ENCODE peak calls at places on chromosomes 5 and 9, in five cellular contexts. P is right lobe of liver, Q is gastrocnemius medialis, S is A549, N is body of pancreas. O is an unnamed sample.

GRCh38 chr5:151132959-151133358 is 24.6 kb downstream of the ANXA6 start:
- ATAC-seq in Q (no peak), N (no peak), P (peak), S (no peak), O (no peak)

GRCh38 chr5:95599252-95599651 is 20.6 kb upstream of the GPR150 start:
- ATAC-seq in Q (no peak), N (no peak), S (no peak), P (no peak), O (no peak)

GRCh38 chr9:69086769-69087168 is 51.2 kb downstream of the FXN start:
- ATAC-seq in S (no peak), Q (no peak), P (peak), N (peak), O (no peak)

GRCh38 chr9:123825337-123825736 is 104.6 kb downstream of the DENND1A start:
- ATAC-seq in P (no peak), N (no peak), Q (no peak), S (no peak), O (no peak)

GRCh38 chr9:7439355-7439978 is 360.1 kb downstream of the DMAC1 start:
- ATAC-seq in P (no peak), S (no peak), Q (no peak), N (no peak), O (no peak)

GRCh38 chr5:39238366-39239105 is 19.2 kb upstream of the FYB1 start:
- ATAC-seq in N (no peak), S (no peak), Q (no peak), P (no peak), O (no peak)

GRCh38 chr9:16289639-16290038 is 580.8 kb downstream of the BNC2 start:
- ATAC-seq in Q (peak), S (no peak), N (no peak), P (peak), O (peak)

GRCh38 chr5:69326365-69326764 is 6.2 kb downstream of the CCDC125 start:
- ATAC-seq in S (no peak), P (no peak), Q (no peak), N (no peak), O (no peak)

GRCh38 chr9:93173365-93174150 is 10.4 kb upstream of the WNK2 start:
- ATAC-seq in S (no peak), Q (no peak), N (peak), P (peak), O (no peak)

GRCh38 chr9:132260846-132261245 is 93.9 kb downstream of the SETX start:
- ATAC-seq in N (no peak), Q (no peak), S (no peak), P (no peak), O (no peak)

GRCh38 chr5:50853151-50853550 is 186.7 kb downstream of the PARP8 start:
- ATAC-seq in N (no peak), Q (no peak), S (no peak), P (peak), O (peak)

GRCh38 chr9:83154821-83155220 is 91.9 kb upstream of the RASEF start:
- ATAC-seq in N (peak), P (no peak), S (no peak), Q (peak), O (no peak)

GRCh38 chr5:133930061-133930823 is 38.2 kb downstream of the C5orf15 start:
- ATAC-seq in S (no peak), N (no peak), Q (no peak), P (no peak), O (no peak)

GRCh38 chr9:642014-642413 is 199.5 kb upstream of the DMRT1 start:
- ATAC-seq in S (no peak), Q (peak), P (no peak), N (no peak), O (no peak)

DNA sequence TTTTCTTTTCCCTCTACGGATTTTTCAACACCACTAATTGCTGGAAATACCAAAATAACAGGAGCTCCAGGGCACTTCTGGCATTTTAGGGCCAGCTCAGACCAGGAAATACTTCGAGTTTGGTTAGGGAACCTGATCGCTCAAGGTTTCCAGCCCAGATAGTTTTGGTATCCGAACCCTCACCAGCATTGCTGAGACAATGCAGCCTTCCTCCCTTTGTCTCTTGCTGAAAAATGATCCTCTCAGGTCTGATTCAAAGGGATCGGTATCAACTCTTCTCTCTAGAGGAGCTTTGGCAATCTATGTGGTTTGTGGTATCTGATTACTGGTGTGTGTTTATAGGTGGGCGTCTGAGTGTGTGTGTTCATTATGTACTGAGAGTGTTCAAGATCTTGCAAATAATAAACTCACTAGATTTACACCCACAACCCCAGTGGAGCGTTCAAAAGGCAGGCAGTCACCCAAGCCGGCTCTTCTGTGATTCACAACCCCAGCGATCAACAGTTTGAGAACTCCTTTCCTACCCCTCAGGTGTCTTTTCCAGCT is 122.8 kb upstream of the EGFLAM start:
- ATAC-seq in Q (no peak), S (no peak), P (no peak), N (no peak), O (no peak)
- TF ChIP-seq POLR2A in Q (no peak), S (no peak), P (no peak), N (no peak), O (no peak)

GRCh38 chr9:117705386-117705785 is 1.2 kb downstream of the TLR4 start:
- ATAC-seq in P (no peak), S (no peak), Q (no peak), N (no peak), O (no peak)

GRCh38 chr9:117703538-117703937 is 665 bp upstream of the TLR4 start:
- ATAC-seq in Q (no peak), N (no peak), S (no peak), P (no peak), O (no peak)

GRCh38 chr9:117706421-117707150 is 2.4 kb downstream of the TLR4 start:
- ATAC-seq in S (no peak), Q (no peak), N (no peak), P (no peak), O (no peak)

GRCh38 chr9:117704597-117704996 is 394 bp downstream of the TLR4 start:
- ATAC-seq in Q (peak), S (no peak), P (no peak), N (no peak), O (no peak)

DNA sequence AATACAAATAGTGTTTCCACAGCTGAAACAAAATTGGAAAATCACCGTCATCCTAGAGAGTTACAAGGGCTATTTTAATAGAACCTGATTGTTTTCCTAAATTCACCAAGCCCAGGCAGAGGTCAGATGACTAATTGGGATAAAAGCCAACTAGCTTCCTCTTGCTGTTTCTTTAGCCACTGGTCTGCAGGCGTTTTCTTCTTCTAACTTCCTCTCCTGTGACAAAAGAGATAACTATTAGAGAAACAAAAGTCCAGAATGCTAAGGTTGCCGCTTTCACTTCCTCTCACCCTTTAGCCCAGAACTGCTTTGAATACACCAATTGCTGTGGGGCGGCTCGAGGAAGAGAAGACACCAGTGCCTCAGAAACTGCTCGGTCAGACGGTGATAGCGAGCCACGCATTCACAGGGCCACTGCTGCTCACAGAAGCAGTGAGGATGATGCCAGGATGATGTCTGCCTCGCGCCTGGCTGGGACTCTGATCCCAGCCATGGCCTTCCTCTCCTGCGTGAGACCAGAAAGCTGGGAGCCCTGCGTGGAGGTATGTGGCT is at the start of gene TLR4:
- ATAC-seq in N (peak), P (peak), Q (peak), S (peak), O (peak)
- TF ChIP-seq POLR2A in N (peak), P (peak), Q (peak), S (no peak), O (peak)

GRCh38 chr5:163437309-163438182 is at the start of gene CCNG1:
- ATAC-seq in P (peak), Q (peak), N (peak), S (peak), O (peak)
- TF ChIP-seq POLR2A in P (peak), Q (peak), N (peak), S (peak), O (peak)

DNA sequence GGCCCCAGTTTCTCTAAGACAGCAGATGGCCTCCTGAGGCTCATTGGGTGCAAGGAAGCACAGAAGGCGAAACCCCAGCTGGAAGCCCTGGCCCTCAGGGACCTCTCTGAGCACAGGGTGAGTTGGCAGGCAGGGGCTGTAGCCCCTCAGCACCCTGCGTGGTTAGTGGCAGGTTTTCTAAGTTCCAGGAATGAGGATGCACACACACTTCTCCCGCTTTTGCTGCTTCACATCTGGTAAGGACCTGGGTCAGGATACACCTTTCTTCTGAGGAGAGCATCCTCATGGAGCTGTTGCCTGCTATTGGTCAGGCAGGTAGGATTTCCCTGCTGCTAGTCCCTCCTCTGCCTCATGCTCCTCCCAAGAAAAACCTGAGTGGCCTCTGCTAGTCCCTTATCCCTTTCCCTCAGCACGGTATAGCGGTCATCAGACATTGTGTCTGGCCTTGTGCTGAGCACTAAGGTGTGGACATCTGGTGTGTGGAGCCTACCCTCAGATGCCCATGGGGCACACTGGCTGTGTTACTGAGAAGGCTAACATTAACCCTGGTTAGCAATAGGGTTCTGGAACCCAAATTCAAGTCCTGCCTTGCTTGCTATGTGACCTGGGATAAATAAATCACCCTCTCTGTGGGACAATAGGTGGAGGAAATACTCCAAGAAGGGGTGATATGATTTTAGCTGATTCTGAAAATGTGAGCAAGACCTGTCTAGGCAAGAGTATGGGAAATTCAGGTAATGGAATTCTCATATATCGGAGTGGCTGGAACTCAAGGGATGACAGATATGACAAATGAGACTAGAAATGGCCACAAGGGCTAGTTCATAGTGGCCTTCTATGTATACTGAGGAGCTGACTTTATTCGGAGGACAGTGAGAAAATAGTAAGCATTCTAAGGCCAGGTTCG is 1.6 kb downstream of the SLC22A4 start:
- ATAC-seq in Q (no peak), S (no peak), P (no peak), N (no peak), O (no peak)
- TF ChIP-seq POLR2A in Q (no peak), S (no peak), P (no peak), N (no peak), O (no peak)